ENCODE peak calls at places on chromosome 5, in seven cellular contexts. F is uterus; D is cardiac muscle cell; Q is bronchial epithelial cell; U is CD4-positive, alpha-beta T cell; H is CD8-positive, alpha-beta T cell; J is coronary artery. L is an unnamed sample.

GRCh38 chr5:113330533-113331200 is 104.1 kb downstream of the TSSK1B start:
- DNase-seq in U (no peak), F (no peak), J (no peak), D (peak), Q (peak), H (no peak), L (no peak)

GRCh38 chr5:131622633-131623032 is 12.4 kb downstream of the RAPGEF6 start:
- DNase-seq in F (no peak), J (no peak), H (no peak), D (no peak), U (no peak), Q (no peak), L (no peak)

GRCh38 chr5:94901071-94901979 is 282.9 kb downstream of the SLF1 start:
- DNase-seq in U (no peak), H (no peak), Q (peak), F (no peak), J (no peak), D (no peak), L (no peak)

GRCh38 chr5:61263072-61263471 is 69.0 kb upstream of the ZSWIM6 start:
- DNase-seq in J (no peak), U (no peak), F (no peak), Q (no peak), D (no peak), H (no peak), L (no peak)

GRCh38 chr5:68502531-68502930 is 287.0 kb downstream of the PIK3R1 start:
- DNase-seq in D (no peak), Q (peak), H (no peak), J (no peak), F (no peak), U (no peak), L (no peak)

GRCh38 chr5:30768061-30768460 is 425.4 kb upstream of the CDH6 start:
- DNase-seq in H (no peak), J (no peak), Q (no peak), F (no peak), U (no peak), D (no peak), L (no peak)

GRCh38 chr5:50447940-50448339 is 6.9 kb upstream of the EMB start:
- DNase-seq in U (no peak), D (no peak), H (no peak), J (no peak), Q (no peak), F (no peak), L (no peak)

GRCh38 chr5:150502847-150503246 is 5.1 kb upstream of the NDST1 start:
- DNase-seq in J (no peak), U (no peak), H (no peak), Q (no peak), D (no peak), F (no peak), L (no peak)

GRCh38 chr5:130692766-130693165 is 472.3 kb downstream of the HINT1 start:
- DNase-seq in Q (no peak), F (no peak), D (peak), U (no peak), J (no peak), H (no peak), L (no peak)

GRCh38 chr5:44809215-44809955 is 638 bp downstream of the MRPS30 start:
- DNase-seq in U (peak), F (peak), D (peak), H (peak), Q (peak), J (peak), L (peak)

GRCh38 chr5:95712347-95712958 is 18.7 kb upstream of the RHOBTB3 start:
- DNase-seq in U (no peak), J (no peak), D (peak), Q (peak), H (no peak), F (no peak), L (no peak)

GRCh38 chr5:103450333-103451061 is 112.1 kb downstream of the NUDT12 start:
- DNase-seq in Q (peak), D (no peak), U (no peak), F (no peak), H (no peak), J (no peak), L (no peak)

GRCh38 chr5:167346461-167346860 is 945.0 kb upstream of the WWC1 start:
- DNase-seq in H (no peak), U (no peak), Q (no peak), J (no peak), D (no peak), F (no peak), L (no peak)
- TF ChIP-seq CTCF in H (no peak), U (no peak), Q (no peak), J (no peak), D (no peak), F (no peak), L (no peak)

GRCh38 chr5:148842161-148842560 is 15.8 kb downstream of the ADRB2 start:
- DNase-seq in F (no peak), J (no peak), H (no peak), D (no peak), U (no peak), Q (no peak), L (no peak)

GRCh38 chr5:148841519-148841918 is 15.1 kb downstream of the ADRB2 start:
- DNase-seq in H (no peak), U (no peak), D (no peak), Q (no peak), F (no peak), J (no peak), L (no peak)

GRCh38 chr5:148846930-148847329 is 20.5 kb downstream of the ADRB2 start:
- DNase-seq in D (no peak), H (no peak), F (no peak), Q (peak), J (no peak), U (no peak), L (no peak)

GRCh38 chr5:148843510-148844318 is 17.3 kb downstream of the ADRB2 start:
- DNase-seq in D (no peak), Q (peak), J (no peak), U (no peak), H (no peak), F (no peak), L (no peak)

GRCh38 chr5:148844433-148845279 is 18.2 kb downstream of the ADRB2 start:
- DNase-seq in U (peak), H (no peak), F (no peak), D (no peak), Q (no peak), J (no peak), L (no peak)
- TF ChIP-seq CTCF in U (no peak), H (peak), F (no peak), D (no peak), Q (no peak), J (no peak), L (no peak)

GRCh38 chr5:36060516-36060885 is 6.2 kb downstream of the UGT3A2 start:
- DNase-seq in F (no peak), D (no peak), H (no peak), U (no peak), Q (no peak), J (no peak), L (no peak)
- TF ChIP-seq CTCF in F (no peak), D (no peak), H (no peak), U (no peak), Q (no peak), J (no peak), L (no peak)

DNA sequence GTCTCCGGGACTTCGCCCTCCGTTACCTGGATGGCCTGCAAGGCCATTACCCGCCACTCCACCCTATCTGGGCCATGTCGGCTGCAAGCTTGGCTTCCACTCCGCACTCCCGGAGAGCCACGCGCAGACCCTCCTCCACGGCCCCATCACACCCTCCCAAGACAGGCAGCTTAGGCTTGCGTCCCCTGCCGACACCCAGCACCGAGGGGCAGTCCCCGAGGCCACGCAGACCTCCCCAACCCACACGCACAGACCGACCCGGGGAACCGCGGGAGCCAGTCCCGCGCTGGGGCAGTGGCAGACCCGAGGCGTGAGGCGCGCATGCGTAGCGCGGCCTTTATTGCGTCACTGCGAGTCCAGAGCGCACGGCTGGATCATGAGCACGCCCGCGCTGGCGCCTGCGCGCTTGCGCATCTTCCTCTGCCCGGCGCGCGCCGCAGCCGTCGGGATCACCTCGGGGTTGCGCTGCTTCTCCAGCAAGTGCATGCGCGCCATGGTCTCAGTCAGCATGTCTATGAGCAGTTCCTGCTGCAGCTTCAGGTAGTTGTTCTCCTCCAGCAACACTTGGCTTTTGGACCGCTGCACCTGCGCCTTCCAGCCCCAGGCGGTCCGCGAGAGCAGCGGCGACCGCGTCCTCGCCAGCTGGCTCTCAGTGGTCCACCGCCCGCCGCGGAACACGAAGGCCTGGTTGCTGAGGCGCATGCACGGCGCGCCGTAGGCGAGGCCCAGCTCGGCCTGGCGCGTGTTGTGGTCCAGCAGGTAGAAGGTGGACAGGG is 2.4 kb downstream of the CBY3 start:
- DNase-seq in H (peak), J (peak), D (peak), U (peak), F (peak), Q (peak), L (peak)
- TF ChIP-seq CTCF in H (no peak), J (no peak), D (peak), U (no peak), F (peak), Q (no peak), L (no peak)

GRCh38 chr5:88235828-88236227 is 32.8 kb downstream of the TMEM161B start:
- DNase-seq in U (no peak), Q (no peak), J (no peak), D (no peak), F (no peak), H (no peak), L (no peak)

GRCh38 chr5:88236866-88237642 is 31.6 kb downstream of the TMEM161B start:
- DNase-seq in D (no peak), Q (peak), F (no peak), H (no peak), U (no peak), J (no peak), L (no peak)

GRCh38 chr5:88238732-88239131 is 29.9 kb downstream of the TMEM161B start:
- DNase-seq in U (no peak), D (no peak), F (no peak), J (no peak), Q (no peak), H (no peak), L (no peak)

GRCh38 chr5:88230546-88231066 is 38.0 kb downstream of the TMEM161B start:
- DNase-seq in F (no peak), J (no peak), Q (no peak), D (no peak), U (no peak), H (no peak), L (no peak)

DNA sequence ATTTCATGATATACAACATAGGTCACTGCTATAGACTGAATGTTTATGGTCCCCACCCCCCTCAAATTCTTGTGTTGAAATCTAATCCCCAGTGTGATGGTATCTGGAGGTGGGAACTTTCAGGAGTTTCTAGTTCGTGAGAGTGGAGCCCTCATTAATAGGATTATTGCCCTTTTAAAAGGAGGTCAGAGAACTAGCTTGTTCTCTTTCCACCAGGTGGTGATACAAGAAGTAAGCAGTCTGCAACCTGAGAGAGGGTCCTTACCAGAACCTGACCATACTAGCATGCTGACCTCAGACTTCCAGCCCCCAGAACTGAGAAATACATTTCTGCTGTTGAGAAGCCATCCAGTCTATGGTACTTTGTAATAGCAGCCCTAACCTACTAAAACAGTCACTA is 33.3 kb downstream of the TMEM161B start:
- DNase-seq in H (no peak), F (no peak), J (no peak), Q (no peak), D (no peak), U (no peak), L (no peak)
- TF ChIP-seq CTCF in H (no peak), F (no peak), J (no peak), Q (no peak), D (no peak), U (no peak), L (no peak)

GRCh38 chr5:78984611-78985406 is at the start of gene ARSB:
- DNase-seq in F (peak), J (peak), Q (peak), H (peak), U (peak), D (peak), L (peak)

GRCh38 chr5:78979899-78980298 is 5.2 kb downstream of the ARSB start:
- DNase-seq in U (no peak), Q (peak), D (no peak), H (no peak), F (no peak), J (no peak), L (no peak)

GRCh38 chr5:78983601-78984000 is 1.5 kb downstream of the ARSB start:
- DNase-seq in J (no peak), H (no peak), D (no peak), U (no peak), Q (no peak), F (no peak), L (no peak)

GRCh38 chr5:78985407-78986223 is 505 bp upstream of the ARSB start:
- DNase-seq in F (no peak), J (no peak), Q (peak), D (peak), H (peak), U (peak), L (no peak)

DNA sequence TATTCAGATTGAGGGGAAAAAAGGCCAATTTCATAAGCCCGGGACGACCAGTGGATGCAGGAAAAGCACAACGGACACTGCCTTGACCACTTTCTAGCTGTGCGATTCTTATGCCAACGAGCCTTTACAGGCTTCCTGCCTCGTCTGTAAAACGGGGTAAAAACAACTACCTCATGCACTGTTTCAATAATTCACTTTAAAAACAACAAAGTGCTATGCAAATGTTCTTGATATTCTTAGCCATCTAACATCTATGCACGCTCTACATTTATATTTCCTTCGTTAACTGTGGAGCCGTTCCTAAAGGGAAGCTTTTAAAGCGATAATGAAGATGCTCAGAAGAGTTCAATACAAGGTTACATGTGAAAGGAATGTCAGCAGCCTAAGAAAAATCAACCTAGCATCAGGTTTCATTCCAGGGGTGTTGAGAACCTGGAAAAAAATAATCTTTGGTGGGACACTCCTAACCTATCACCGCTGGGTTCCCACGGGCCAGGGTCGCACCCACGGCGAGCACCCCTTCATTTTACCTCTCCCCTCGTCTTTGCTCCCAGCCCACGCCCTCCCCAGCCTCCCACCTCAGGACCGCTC is 995 bp downstream of the ARSB start:
- DNase-seq in Q (peak), D (no peak), U (no peak), J (no peak), F (no peak), H (no peak), L (no peak)
- TF ChIP-seq CTCF in Q (no peak), D (no peak), U (peak), J (no peak), F (no peak), H (no peak), L (no peak)

GRCh38 chr5:140800816-140801493 is at the start of gene PCDHA3:
- DNase-seq in U (no peak), Q (peak), H (no peak), D (no peak), F (no peak), J (no peak), L (no peak)

GRCh38 chr5:140802781-140803271 is 2.0 kb downstream of the PCDHA3 start:
- DNase-seq in D (no peak), U (no peak), J (no peak), H (no peak), F (no peak), Q (no peak), L (no peak)

GRCh38 chr5:140796718-140797095 is 2.1 kb downstream of the PCDHA2 start:
- DNase-seq in U (no peak), D (no peak), F (no peak), J (no peak), Q (no peak), H (no peak), L (no peak)

GRCh38 chr5:140806834-140807775 is at the start of gene PCDHA4:
- DNase-seq in U (no peak), Q (no peak), H (no peak), F (peak), D (peak), J (no peak), L (peak)

GRCh38 chr5:140801494-140801841 is 611 bp downstream of the PCDHA3 start:
- DNase-seq in F (no peak), J (no peak), U (no peak), D (no peak), Q (no peak), H (no peak), L (no peak)
- TF ChIP-seq CTCF in F (no peak), J (no peak), U (no peak), D (peak), Q (no peak), H (no peak), L (no peak)

GRCh38 chr5:64822329-64822728 is 53.6 kb downstream of the CWC27 start:
- DNase-seq in U (no peak), J (no peak), Q (peak), H (no peak), D (no peak), F (no peak), L (no peak)
- TF ChIP-seq CTCF in U (no peak), J (no peak), Q (no peak), H (no peak), D (no peak), F (no peak), L (no peak)

GRCh38 chr5:43313035-43313853 is at the start of gene HMGCS1:
- DNase-seq in Q (peak), H (peak), D (peak), F (peak), U (peak), J (peak), L (peak)
- TF ChIP-seq CTCF in Q (no peak), H (peak), D (no peak), F (no peak), U (no peak), J (no peak), L (no peak)